ENCODE peak calls at places on chromosome 1, in ten cellular contexts. One of them, this sample, is unnamed.

GRCh38 chr1:245917403-245917802 is 589.7 kb downstream of the SMYD3 start:
- DNase-seq in sigmoid colon: no peak
- DNase-seq in GM12892: no peak
- DNase-seq in vagina: no peak
- DNase-seq in breast epithelium: no peak
- DNase-seq in stomach: no peak
- DNase-seq in upper lobe of left lung: no peak
- DNase-seq in spleen: no peak
- DNase-seq in HL-60: no peak
- DNase-seq in esophagus muscularis mucosa: no peak
- DNase-seq in this sample: no peak

GRCh38 chr1:172588296-172589291 is 55.6 kb downstream of the SUCO start:
- DNase-seq in sigmoid colon: no peak
- DNase-seq in GM12892: no peak
- DNase-seq in vagina: no peak
- DNase-seq in breast epithelium: no peak
- DNase-seq in stomach: no peak
- DNase-seq in upper lobe of left lung: no peak
- DNase-seq in spleen: no peak
- DNase-seq in HL-60: no peak
- DNase-seq in esophagus muscularis mucosa: no peak
- DNase-seq in this sample: no peak

GRCh38 chr1:213670692-213671023 is 317.1 kb upstream of the PROX1 start:
- DNase-seq in sigmoid colon: no peak
- DNase-seq in GM12892: no peak
- DNase-seq in vagina: no peak
- DNase-seq in breast epithelium: no peak
- DNase-seq in stomach: no peak
- DNase-seq in upper lobe of left lung: no peak
- DNase-seq in spleen: no peak
- DNase-seq in HL-60: no peak
- DNase-seq in esophagus muscularis mucosa: no peak
- DNase-seq in this sample: no peak

GRCh38 chr1:87325982-87326738 is 2.5 kb upstream of the LMO4 start:
- DNase-seq in sigmoid colon: no peak
- DNase-seq in GM12892: no peak
- DNase-seq in vagina: no peak
- DNase-seq in breast epithelium: no peak
- DNase-seq in stomach: peak
- DNase-seq in upper lobe of left lung: no peak
- DNase-seq in spleen: no peak
- DNase-seq in HL-60: peak
- DNase-seq in esophagus muscularis mucosa: no peak
- DNase-seq in this sample: no peak

GRCh38 chr1:246302251-246302625 is 204.8 kb downstream of the SMYD3 start:
- DNase-seq in sigmoid colon: no peak
- DNase-seq in GM12892: no peak
- DNase-seq in vagina: no peak
- DNase-seq in breast epithelium: no peak
- DNase-seq in stomach: no peak
- DNase-seq in upper lobe of left lung: no peak
- DNase-seq in spleen: no peak
- DNase-seq in HL-60: no peak
- DNase-seq in esophagus muscularis mucosa: no peak
- DNase-seq in this sample: no peak

GRCh38 chr1:46132529-46133180 is at the start of gene PIK3R3:
- DNase-seq in sigmoid colon: peak
- DNase-seq in GM12892: peak
- DNase-seq in vagina: peak
- DNase-seq in breast epithelium: peak
- DNase-seq in stomach: peak
- DNase-seq in upper lobe of left lung: peak
- DNase-seq in spleen: peak
- DNase-seq in HL-60: peak
- DNase-seq in esophagus muscularis mucosa: peak
- DNase-seq in this sample: peak

GRCh38 chr1:227218870-227219578 is 99.3 kb downstream of the CDC42BPA start:
- DNase-seq in sigmoid colon: no peak
- DNase-seq in GM12892: no peak
- DNase-seq in vagina: no peak
- DNase-seq in breast epithelium: no peak
- DNase-seq in stomach: peak
- DNase-seq in upper lobe of left lung: no peak
- DNase-seq in spleen: no peak
- DNase-seq in HL-60: no peak
- DNase-seq in esophagus muscularis mucosa: no peak
- DNase-seq in this sample: no peak

GRCh38 chr1:198918920-198919319 is 280.1 kb downstream of the PTPRC start:
- DNase-seq in sigmoid colon: no peak
- DNase-seq in GM12892: no peak
- DNase-seq in vagina: no peak
- DNase-seq in breast epithelium: no peak
- DNase-seq in stomach: no peak
- DNase-seq in upper lobe of left lung: no peak
- DNase-seq in spleen: no peak
- DNase-seq in HL-60: no peak
- DNase-seq in esophagus muscularis mucosa: no peak
- DNase-seq in this sample: no peak

GRCh38 chr1:228691926-228692325 is 43.4 kb upstream of the RHOU start:
- DNase-seq in sigmoid colon: no peak
- DNase-seq in GM12892: no peak
- DNase-seq in vagina: no peak
- DNase-seq in breast epithelium: no peak
- DNase-seq in stomach: peak
- DNase-seq in upper lobe of left lung: no peak
- DNase-seq in spleen: no peak
- DNase-seq in HL-60: peak
- DNase-seq in esophagus muscularis mucosa: no peak
- DNase-seq in this sample: no peak

GRCh38 chr1:107831921-107832320 is 133.1 kb downstream of the VAV3 start:
- DNase-seq in sigmoid colon: no peak
- DNase-seq in GM12892: no peak
- DNase-seq in vagina: no peak
- DNase-seq in breast epithelium: no peak
- DNase-seq in stomach: no peak
- DNase-seq in upper lobe of left lung: no peak
- DNase-seq in spleen: no peak
- DNase-seq in HL-60: no peak
- DNase-seq in esophagus muscularis mucosa: no peak
- DNase-seq in this sample: no peak

DNA sequence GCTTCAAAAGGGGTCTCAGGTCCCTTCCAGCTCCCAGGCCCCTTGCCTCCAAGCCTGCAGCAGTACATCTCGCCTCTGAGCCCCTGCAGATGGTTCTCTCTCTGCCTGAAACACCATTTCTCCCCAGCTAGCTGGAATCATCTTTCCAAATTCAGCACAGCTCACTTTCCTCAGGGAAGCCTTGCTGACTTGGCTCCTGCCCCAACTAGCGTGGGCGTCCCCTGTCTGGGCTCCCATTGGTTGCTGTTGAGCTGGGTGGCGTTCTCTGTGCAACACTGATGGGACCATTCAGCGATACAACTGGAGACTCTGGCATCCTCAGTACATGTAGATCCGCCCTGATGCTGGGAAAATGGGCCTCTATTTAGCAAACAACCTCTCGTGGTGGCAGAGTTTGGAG is 141.3 kb upstream of the IGSF21 start:
- DNase-seq in sigmoid colon: no peak
- DNase-seq in GM12892: no peak
- DNase-seq in vagina: no peak
- DNase-seq in breast epithelium: no peak
- DNase-seq in stomach: no peak
- DNase-seq in upper lobe of left lung: no peak
- DNase-seq in spleen: no peak
- DNase-seq in HL-60: no peak
- DNase-seq in esophagus muscularis mucosa: no peak
- DNase-seq in this sample: no peak
- TF ChIP-seq POLR2AphosphoS5 in sigmoid colon: no peak
- TF ChIP-seq POLR2AphosphoS5 in GM12892: no peak
- TF ChIP-seq POLR2AphosphoS5 in vagina: no peak
- TF ChIP-seq POLR2AphosphoS5 in breast epithelium: no peak
- TF ChIP-seq POLR2AphosphoS5 in stomach: no peak
- TF ChIP-seq POLR2AphosphoS5 in upper lobe of left lung: no peak
- TF ChIP-seq POLR2AphosphoS5 in spleen: no peak
- TF ChIP-seq POLR2AphosphoS5 in HL-60: no peak
- TF ChIP-seq POLR2AphosphoS5 in esophagus muscularis mucosa: no peak
- TF ChIP-seq POLR2AphosphoS5 in this sample: no peak

GRCh38 chr1:65985393-65986066 is 192.8 kb downstream of the PDE4B start:
- DNase-seq in sigmoid colon: no peak
- DNase-seq in GM12892: no peak
- DNase-seq in vagina: no peak
- DNase-seq in breast epithelium: no peak
- DNase-seq in stomach: no peak
- DNase-seq in upper lobe of left lung: no peak
- DNase-seq in spleen: no peak
- DNase-seq in HL-60: no peak
- DNase-seq in esophagus muscularis mucosa: no peak
- DNase-seq in this sample: no peak
- TF ChIP-seq POLR2AphosphoS5 in sigmoid colon: no peak
- TF ChIP-seq POLR2AphosphoS5 in GM12892: no peak
- TF ChIP-seq POLR2AphosphoS5 in vagina: no peak
- TF ChIP-seq POLR2AphosphoS5 in breast epithelium: no peak
- TF ChIP-seq POLR2AphosphoS5 in stomach: no peak
- TF ChIP-seq POLR2AphosphoS5 in upper lobe of left lung: no peak
- TF ChIP-seq POLR2AphosphoS5 in spleen: no peak
- TF ChIP-seq POLR2AphosphoS5 in HL-60: no peak
- TF ChIP-seq POLR2AphosphoS5 in esophagus muscularis mucosa: no peak
- TF ChIP-seq POLR2AphosphoS5 in this sample: no peak

DNA sequence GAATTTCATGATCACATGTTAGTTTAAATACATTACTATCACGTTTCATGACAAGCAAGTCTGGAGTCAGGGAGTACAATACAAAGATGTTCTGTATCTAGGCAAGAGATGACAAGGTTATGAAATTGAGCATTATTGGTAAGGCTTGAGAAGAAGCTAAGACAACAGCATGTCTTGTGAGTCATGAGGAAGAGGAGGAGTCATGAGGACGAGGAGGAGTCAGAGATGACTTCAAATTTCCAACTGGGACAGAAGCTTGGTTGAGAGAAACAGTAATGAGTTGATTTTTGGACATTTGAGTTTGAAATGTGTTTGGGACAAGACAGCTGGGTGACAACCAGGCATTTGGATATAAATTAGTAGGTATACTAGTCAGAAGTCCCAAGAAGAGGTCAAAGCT is 4.3 kb upstream of the UBE2U start:
- DNase-seq in sigmoid colon: no peak
- DNase-seq in GM12892: no peak
- DNase-seq in vagina: no peak
- DNase-seq in breast epithelium: no peak
- DNase-seq in stomach: no peak
- DNase-seq in upper lobe of left lung: no peak
- DNase-seq in spleen: no peak
- DNase-seq in HL-60: no peak
- DNase-seq in esophagus muscularis mucosa: no peak
- DNase-seq in this sample: no peak
- TF ChIP-seq POLR2AphosphoS5 in sigmoid colon: no peak
- TF ChIP-seq POLR2AphosphoS5 in GM12892: no peak
- TF ChIP-seq POLR2AphosphoS5 in vagina: no peak
- TF ChIP-seq POLR2AphosphoS5 in breast epithelium: no peak
- TF ChIP-seq POLR2AphosphoS5 in stomach: no peak
- TF ChIP-seq POLR2AphosphoS5 in upper lobe of left lung: no peak
- TF ChIP-seq POLR2AphosphoS5 in spleen: no peak
- TF ChIP-seq POLR2AphosphoS5 in HL-60: no peak
- TF ChIP-seq POLR2AphosphoS5 in esophagus muscularis mucosa: no peak
- TF ChIP-seq POLR2AphosphoS5 in this sample: no peak

GRCh38 chr1:180930687-180931086 is 18.0 kb downstream of the KIAA1614 start:
- DNase-seq in sigmoid colon: no peak
- DNase-seq in GM12892: no peak
- DNase-seq in vagina: no peak
- DNase-seq in breast epithelium: no peak
- DNase-seq in stomach: no peak
- DNase-seq in upper lobe of left lung: no peak
- DNase-seq in spleen: no peak
- DNase-seq in HL-60: no peak
- DNase-seq in esophagus muscularis mucosa: no peak
- DNase-seq in this sample: no peak

GRCh38 chr1:180929389-180929788 is 16.7 kb downstream of the KIAA1614 start:
- DNase-seq in sigmoid colon: no peak
- DNase-seq in GM12892: no peak
- DNase-seq in vagina: no peak
- DNase-seq in breast epithelium: no peak
- DNase-seq in stomach: no peak
- DNase-seq in upper lobe of left lung: no peak
- DNase-seq in spleen: no peak
- DNase-seq in HL-60: no peak
- DNase-seq in esophagus muscularis mucosa: no peak
- DNase-seq in this sample: no peak

GRCh38 chr1:180927348-180927747 is 14.7 kb downstream of the KIAA1614 start:
- DNase-seq in sigmoid colon: peak
- DNase-seq in GM12892: no peak
- DNase-seq in vagina: no peak
- DNase-seq in breast epithelium: no peak
- DNase-seq in stomach: no peak
- DNase-seq in upper lobe of left lung: no peak
- DNase-seq in spleen: no peak
- DNase-seq in HL-60: no peak
- DNase-seq in esophagus muscularis mucosa: no peak
- DNase-seq in this sample: no peak

GRCh38 chr1:180927841-180928240 is 15.1 kb downstream of the KIAA1614 start:
- DNase-seq in sigmoid colon: no peak
- DNase-seq in GM12892: no peak
- DNase-seq in vagina: no peak
- DNase-seq in breast epithelium: no peak
- DNase-seq in stomach: no peak
- DNase-seq in upper lobe of left lung: no peak
- DNase-seq in spleen: no peak
- DNase-seq in HL-60: no peak
- DNase-seq in esophagus muscularis mucosa: no peak
- DNase-seq in this sample: no peak

DNA sequence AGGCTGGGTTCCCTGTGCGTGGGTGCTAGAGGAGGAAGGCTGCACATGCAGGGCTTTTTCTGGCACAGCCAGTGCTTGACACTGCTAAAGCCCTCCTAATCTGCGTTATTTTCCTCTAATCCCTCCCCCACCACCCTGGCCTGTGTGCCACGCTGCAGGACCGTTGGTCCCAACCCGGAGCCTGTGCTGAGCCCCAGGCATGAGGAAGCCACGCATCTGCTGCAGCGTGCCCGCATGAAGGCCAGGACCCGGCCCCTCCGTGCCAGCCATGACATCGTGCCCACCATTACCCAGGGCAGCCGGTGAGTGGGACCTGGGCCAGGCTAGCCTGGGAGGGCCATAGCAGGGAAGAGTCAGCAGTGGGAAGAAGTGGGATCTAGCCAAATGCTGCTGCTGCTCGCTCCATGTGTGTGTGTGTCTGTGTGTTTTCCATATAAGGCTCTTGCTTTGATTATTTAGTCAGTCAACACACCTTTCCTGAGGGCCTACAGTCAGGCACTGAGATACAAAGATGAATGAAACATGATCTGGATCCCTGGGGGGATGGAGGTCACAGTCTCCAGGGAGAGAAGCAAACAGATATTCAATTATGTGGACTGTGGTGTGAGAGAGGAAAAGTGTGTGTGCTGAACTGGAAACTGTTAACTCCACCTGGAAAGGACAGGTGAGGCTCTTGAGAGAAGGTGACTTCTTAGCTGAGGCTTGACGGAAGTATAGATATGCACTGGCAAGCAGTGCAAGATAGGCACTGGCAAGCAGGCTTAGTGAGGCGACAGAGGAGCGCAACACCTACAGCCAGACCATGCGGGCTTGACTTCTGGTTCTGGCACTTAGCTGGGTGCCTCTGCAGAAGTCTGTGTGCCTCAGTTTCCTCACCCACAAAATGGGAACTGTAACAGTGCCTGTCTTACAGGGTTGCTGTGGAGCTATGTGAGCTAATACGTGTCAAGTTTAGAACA is 15.9 kb downstream of the KIAA1614 start:
- DNase-seq in sigmoid colon: no peak
- DNase-seq in GM12892: no peak
- DNase-seq in vagina: no peak
- DNase-seq in breast epithelium: no peak
- DNase-seq in stomach: no peak
- DNase-seq in upper lobe of left lung: peak
- DNase-seq in spleen: no peak
- DNase-seq in HL-60: no peak
- DNase-seq in esophagus muscularis mucosa: no peak
- DNase-seq in this sample: no peak
- TF ChIP-seq POLR2AphosphoS5 in sigmoid colon: no peak
- TF ChIP-seq POLR2AphosphoS5 in GM12892: no peak
- TF ChIP-seq POLR2AphosphoS5 in vagina: no peak
- TF ChIP-seq POLR2AphosphoS5 in breast epithelium: no peak
- TF ChIP-seq POLR2AphosphoS5 in stomach: no peak
- TF ChIP-seq POLR2AphosphoS5 in upper lobe of left lung: no peak
- TF ChIP-seq POLR2AphosphoS5 in spleen: no peak
- TF ChIP-seq POLR2AphosphoS5 in HL-60: no peak
- TF ChIP-seq POLR2AphosphoS5 in esophagus muscularis mucosa: no peak
- TF ChIP-seq POLR2AphosphoS5 in this sample: no peak